ENCODE peak calls at places on chromosomes 6 and 20, in five cellular contexts. X is NCI-H460, N is AG09319, G is A172, Z is non-pigmented ciliary epithelial cell. H is an unnamed sample.

GRCh38 chr6:79713701-79714322 is 82.7 kb downstream of the SH3BGRL2 start:
- DNase-seq in X (peak; percentile 34), N (no peak), G (peak; percentile 35), Z (peak; percentile 3), H (peak; percentile 21)

GRCh38 chr6:105400501-105400900 is 2.4 kb downstream of the PREP start:
- DNase-seq in X (no peak), N (no peak), G (no peak), Z (no peak), H (no peak)

GRCh38 chr6:97697450-97697849 is 414.4 kb upstream of the MMS22L start:
- DNase-seq in X (no peak), N (no peak), G (peak; percentile 16), Z (peak; percentile 65), H (no peak)

GRCh38 chr6:14151773-14152172 is 34.2 kb downstream of the CD83 start:
- DNase-seq in X (no peak), N (no peak), G (no peak), Z (no peak), H (no peak)

GRCh38 chr6:13924949-13925881 is at the start of gene RNF182:
- DNase-seq in X (no peak), N (no peak), G (no peak), Z (no peak), H (peak; percentile 83)

GRCh38 chr20:19314619-19315018 is 102.2 kb downstream of the SLC24A3 start:
- DNase-seq in X (no peak), N (no peak), G (no peak), Z (no peak), H (no peak)

GRCh38 chr20:50278684-50279531 is 88.3 kb downstream of the CEBPB start:
- DNase-seq in X (peak; percentile 75), N (no peak), G (peak; percentile 72), Z (no peak), H (peak; percentile 55)

GRCh38 chr6:343960-344815 is 47.4 kb upstream of the IRF4 start:
- DNase-seq in X (no peak), N (no peak), G (no peak), Z (no peak), H (no peak)

GRCh38 chr6:8100159-8100854 is 2.0 kb downstream of the EEF1E1 start:
- DNase-seq in X (no peak), N (no peak), G (no peak), Z (no peak), H (no peak)

GRCh38 chr6:47478233-47479155 is 905 bp downstream of the CD2AP start:
- DNase-seq in X (no peak), N (no peak), G (peak; percentile 18), Z (no peak), H (peak; percentile 31)

GRCh38 chr6:41531016-41531415 is 15.2 kb upstream of the FOXP4 start:
- DNase-seq in X (no peak), N (no peak), G (no peak), Z (no peak), H (no peak)

GRCh38 chr20:46293084-46293483 is 15.2 kb downstream of the CDH22 start:
- DNase-seq in X (peak; percentile 37), N (no peak), G (peak; percentile 57), Z (no peak), H (peak; percentile 69)

GRCh38 chr20:10720550-10720949 is 46.8 kb upstream of the JAG1 start:
- DNase-seq in X (no peak), N (no peak), G (no peak), Z (no peak), H (no peak)

GRCh38 chr6:42093582-42094329 is 43.4 kb downstream of the TAF8 start:
- DNase-seq in X (no peak), N (no peak), G (peak; percentile 30), Z (no peak), H (no peak)

GRCh38 chr6:137342607-137343186 is 123.5 kb upstream of the IFNGR1 start:
- DNase-seq in X (no peak), N (no peak), G (no peak), Z (no peak), H (no peak)

GRCh38 chr6:13427838-13428527 is 59.4 kb downstream of the GFOD1 start:
- DNase-seq in X (no peak), N (no peak), G (no peak), Z (no peak), H (no peak)

GRCh38 chr6:160790028-160790792 is 88.2 kb downstream of the PLG start:
- DNase-seq in X (no peak), N (no peak), G (no peak), Z (no peak), H (no peak)

GRCh38 chr6:131532476-131533108 is 40.4 kb upstream of the ARG1 start:
- DNase-seq in X (no peak), N (no peak), G (no peak), Z (no peak), H (no peak)

GRCh38 chr20:2673453-2673852 is 9.4 kb upstream of the IDH3B start:
- DNase-seq in X (no peak), N (no peak), G (no peak), Z (no peak), H (no peak)

GRCh38 chr6:97594834-97595233 is 311.8 kb upstream of the MMS22L start:
- DNase-seq in X (no peak), N (no peak), G (peak; percentile 57), Z (peak; percentile 56), H (peak; percentile 13)

GRCh38 chr20:17468073-17468840 is 62.9 kb downstream of the BFSP1 start:
- DNase-seq in X (no peak), N (no peak), G (no peak), Z (no peak), H (no peak)

GRCh38 chr20:47392015-47392720 is 35.7 kb upstream of the ZMYND8 start:
- DNase-seq in X (peak; percentile 100), N (peak; percentile 85), G (peak; percentile 99), Z (peak; percentile 78), H (peak; percentile 81)

GRCh38 chr6:4270799-4271198 is 135.4 kb upstream of the ECI2 start:
- DNase-seq in X (no peak), N (no peak), G (peak; percentile 63), Z (no peak), H (no peak)

GRCh38 chr6:15518878-15519277 is 143.9 kb downstream of the DTNBP1 start:
- DNase-seq in X (no peak), N (no peak), G (no peak), Z (no peak), H (no peak)

GRCh38 chr6:31977816-31978431 is 3.9 kb upstream of the C4A start:
- DNase-seq in X (no peak), N (no peak), G (no peak), Z (no peak), H (no peak)

GRCh38 chr6:131367206-131367873 is 205.7 kb upstream of the ARG1 start:
- DNase-seq in X (no peak), N (no peak), G (no peak), Z (no peak), H (no peak)